ENCODE peak calls at places on chromosomes 7 and 10, in four cellular contexts. O is GM12865; L is Calu3; P is activated CD8-positive, alpha-beta T cell treated with anti-CD3 and anti-CD28 coated beads for 36 hours. M is an unnamed sample.

GRCh38 chr7:133683182-133683454 is 430.2 kb downstream of the EXOC4 start:
- DNase-seq in O (no peak), L (no peak), P (no peak), M (no peak)

GRCh38 chr10:92408017-92408361 is 117.0 kb downstream of the MARCHF5 start:
- DNase-seq in O (no peak), L (no peak), P (no peak), M (no peak)

GRCh38 chr10:87658858-87659555 is 671 bp upstream of the PAPSS2 start:
- DNase-seq in O (no peak), L (no peak), P (no peak), M (no peak)

GRCh38 chr7:129843365-129843898 is 109.3 kb downstream of the UBE2H start:
- DNase-seq in O (no peak), L (no peak), P (no peak), M (no peak)

GRCh38 chr7:73980206-73980605 is 47.8 kb upstream of the ELN start:
- DNase-seq in O (no peak), L (no peak), P (no peak), M (no peak)

GRCh38 chr10:70596110-70596798 is 6.3 kb downstream of the PRF1 start:
- DNase-seq in O (no peak), L (no peak), P (no peak), M (no peak)

GRCh38 chr7:5354460-5355279 is 69.0 kb downstream of the TNRC18 start:
- DNase-seq in O (peak; percentile 42), L (no peak), P (no peak), M (peak; percentile 66)

GRCh38 chr10:126928252-126928651 is 23.0 kb downstream of the DOCK1 start:
- DNase-seq in O (no peak), L (no peak), P (no peak), M (no peak)

GRCh38 chr10:84256510-84257342 is 11.9 kb downstream of the RGR start:
- DNase-seq in O (peak; percentile 49), L (peak; percentile 65), P (peak; percentile 76), M (no peak)

GRCh38 chr10:79266543-79267312 is 80.5 kb upstream of the PPIF start:
- DNase-seq in O (peak; percentile 93), L (no peak), P (peak; percentile 48), M (peak; percentile 79)

GRCh38 chr7:85829817-85830432 is 643.1 kb upstream of the SEMA3D start:
- DNase-seq in O (no peak), L (no peak), P (no peak), M (no peak)

GRCh38 chr7:157359581-157359980 is 22.8 kb downstream of the DNAJB6 start:
- DNase-seq in O (no peak), L (no peak), P (no peak), M (no peak)

GRCh38 chr7:80844916-80845315 is 73.9 kb downstream of the SEMA3C start:
- DNase-seq in O (no peak), L (no peak), P (no peak), M (no peak)

GRCh38 chr7:82443801-82444219 is 233 bp upstream of the CACNA2D1 start:
- DNase-seq in O (peak; percentile 39), L (peak; percentile 44), P (no peak), M (peak; percentile 60)
- TF ChIP-seq CTCF in O (no peak), L (no peak), P (no peak), M (no peak)

GRCh38 chr7:23467281-23467680 is 3.0 kb downstream of the IGF2BP3 start:
- DNase-seq in O (no peak), L (peak; percentile 23), P (no peak), M (no peak)

GRCh38 chr7:23469150-23469960 is 936 bp downstream of the IGF2BP3 start:
- DNase-seq in O (peak; percentile 69), L (peak; percentile 50), P (peak; percentile 43), M (peak; percentile 58)

GRCh38 chr7:23467731-23468720 is 2.3 kb downstream of the IGF2BP3 start:
- DNase-seq in O (peak; percentile 81), L (peak; percentile 65), P (peak; percentile 61), M (peak; percentile 67)

GRCh38 chr7:23469961-23470250 is 385 bp downstream of the IGF2BP3 start:
- DNase-seq in O (no peak), L (no peak), P (peak; percentile 28), M (no peak)

GRCh38 chr7:23468721-23469149 is 1.6 kb downstream of the IGF2BP3 start:
- DNase-seq in O (no peak), L (peak; percentile 42), P (peak; percentile 21), M (no peak)
- TF ChIP-seq CTCF in O (no peak), L (no peak), P (no peak), M (no peak)

GRCh38 chr10:132696728-132697567 is 89.0 kb downstream of the NKX6-2 start:
- DNase-seq in O (no peak), L (no peak), P (no peak), M (no peak)
- TF ChIP-seq CTCF in O (no peak), L (no peak), P (no peak), M (no peak)

DNA sequence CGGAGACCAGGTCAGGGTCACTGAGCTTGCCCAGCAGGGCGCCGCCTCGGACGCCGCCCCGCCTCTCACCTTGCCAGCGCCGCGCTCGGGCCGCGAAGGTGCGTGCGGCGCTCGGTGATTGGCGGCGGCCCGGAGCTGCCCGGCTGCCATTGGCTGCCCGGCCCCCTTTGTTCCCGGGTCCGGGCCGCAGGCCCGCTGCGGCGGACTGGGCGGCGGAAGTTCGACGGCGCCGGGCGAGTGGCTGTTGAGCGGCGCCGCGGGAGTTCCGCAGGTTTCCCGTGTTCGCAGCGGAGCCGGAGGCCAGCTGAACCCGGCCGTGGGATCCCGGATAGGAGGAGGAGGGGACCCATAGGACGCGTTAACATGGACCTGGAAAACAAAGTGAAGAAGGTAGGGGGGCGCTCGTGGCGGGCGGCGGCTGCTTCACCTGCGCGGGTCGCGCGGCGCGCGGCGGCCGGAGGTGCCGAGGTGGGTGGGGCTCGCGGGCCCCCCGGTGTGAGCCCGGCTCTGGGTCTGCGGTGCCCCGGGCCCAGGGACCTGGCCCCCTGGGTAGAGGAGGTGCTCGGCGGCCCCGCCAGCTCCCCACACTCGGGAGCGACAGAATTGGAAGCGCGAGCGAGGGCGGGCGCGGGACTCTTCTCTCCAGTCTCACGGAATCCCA is at the start of gene TES:
- DNase-seq in O (peak; percentile 91), L (peak; percentile 91), P (peak; percentile 72), M (peak; percentile 91)
- TF ChIP-seq CTCF in O (no peak), L (no peak), P (no peak), M (peak; percentile 12)

DNA sequence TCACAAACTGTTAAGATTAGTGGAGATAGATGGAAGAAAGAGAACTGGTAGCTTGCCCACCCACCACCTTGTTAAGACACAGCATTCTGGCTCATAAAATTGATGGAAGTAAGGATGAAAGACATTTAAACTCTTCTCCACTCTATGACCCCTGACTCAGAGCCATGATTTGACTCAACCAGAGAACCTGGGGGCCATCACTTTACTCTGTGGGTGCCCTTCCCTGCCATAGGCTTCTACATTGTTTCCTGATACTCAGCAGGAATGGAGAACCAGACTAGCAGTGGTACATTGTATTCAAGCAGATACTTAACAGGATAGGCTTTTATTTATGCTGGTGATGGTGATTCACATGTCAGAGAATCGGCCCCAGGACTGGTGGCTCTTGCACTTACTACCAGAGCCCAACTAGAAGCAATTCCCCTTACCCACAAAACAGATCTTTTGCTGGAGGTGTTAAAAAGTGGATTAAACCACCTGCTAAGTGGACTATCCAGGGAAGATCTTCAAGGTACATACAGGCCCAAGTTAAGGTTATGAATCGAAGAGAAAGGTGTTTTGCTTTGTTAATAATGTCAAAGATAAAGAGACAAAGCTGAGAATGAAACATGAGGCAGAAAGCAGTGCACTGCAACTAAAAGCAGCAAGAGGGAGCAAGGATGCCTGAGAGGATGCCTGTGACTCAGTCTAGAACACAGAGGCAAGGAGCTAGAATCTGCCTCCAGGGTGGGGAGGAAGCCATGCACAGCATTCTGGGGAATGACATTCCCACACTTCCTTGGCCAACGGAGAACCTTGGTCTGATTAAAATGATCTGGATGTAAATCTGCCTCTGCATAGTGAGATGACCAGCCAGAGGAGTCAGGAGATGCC is 36.0 kb upstream of the GLI3 start:
- DNase-seq in O (no peak), L (no peak), P (peak; percentile 2), M (no peak)
- TF ChIP-seq CTCF in O (no peak), L (no peak), P (no peak), M (peak; percentile 9)

DNA sequence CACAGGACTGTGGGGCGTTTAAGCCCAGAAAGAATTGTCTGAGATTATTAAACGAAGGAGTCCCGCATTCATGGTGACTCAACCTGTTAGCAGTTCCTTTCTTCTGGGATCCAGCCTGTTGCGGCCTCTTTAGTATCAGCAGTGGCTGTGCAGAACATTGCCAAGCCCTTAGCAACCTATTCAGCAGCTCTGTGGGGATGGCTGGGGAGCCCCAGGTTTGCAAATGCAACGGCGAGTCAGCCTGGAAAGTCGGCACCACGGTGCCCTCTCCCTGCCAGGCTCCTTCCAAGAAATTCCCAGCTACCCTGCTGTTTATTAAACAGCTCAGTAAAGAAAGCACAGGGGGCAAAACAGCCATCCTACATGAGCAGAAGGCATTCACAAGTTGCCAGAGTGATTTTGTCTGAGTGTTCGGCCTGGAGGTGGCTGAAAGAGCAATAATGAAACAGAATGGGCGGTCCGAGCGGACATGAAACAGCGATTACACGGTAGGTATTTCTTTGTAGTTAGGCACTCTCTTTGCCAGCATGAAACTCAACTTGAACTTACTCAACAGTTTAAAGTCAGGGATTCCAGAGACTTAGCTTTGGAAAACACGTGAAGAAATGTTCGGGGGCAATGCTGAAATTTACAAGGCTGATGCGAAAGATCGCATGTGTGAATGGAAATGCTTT is 198.4 kb downstream of the BAMBI start:
- DNase-seq in O (no peak), L (peak; percentile 48), P (no peak), M (no peak)
- TF ChIP-seq CTCF in O (no peak), L (no peak), P (no peak), M (no peak)

GRCh38 chr10:88841316-88842111 is 10.1 kb downstream of the ANKRD22 start:
- DNase-seq in O (peak; percentile 27), L (peak; percentile 28), P (peak; percentile 49), M (no peak)

GRCh38 chr10:88840881-88841280 is 10.8 kb downstream of the ANKRD22 start:
- DNase-seq in O (no peak), L (no peak), P (no peak), M (no peak)

GRCh38 chr10:88840104-88840503 is 11.5 kb downstream of the ANKRD22 start:
- DNase-seq in O (no peak), L (no peak), P (no peak), M (no peak)

GRCh38 chr10:88835910-88836221 is 15.8 kb downstream of the ANKRD22 start:
- DNase-seq in O (no peak), L (no peak), P (no peak), M (no peak)

GRCh38 chr10:88838766-88839165 is 12.9 kb downstream of the ANKRD22 start:
- DNase-seq in O (peak; percentile 34), L (no peak), P (no peak), M (no peak)
- TF ChIP-seq CTCF in O (no peak), L (no peak), P (no peak), M (no peak)

M was measured in GM13977.